ENCODE peak calls at places on chromosome 15, in five cellular contexts. T is fibroblast of lung, F is hepatocyte, R is endothelial cell of umbilical vein, O is mammary epithelial cell. Z is an unnamed sample.
A peak's percentile ranks its signal among the peaks of the same experiment; 100 is the strongest.

GRCh38 chr15:93477188-93477587 is 388.2 kb upstream of the RGMA start:
- DNase-seq in F (no peak), O (no peak), T (no peak), R (no peak), Z (no peak)

GRCh38 chr15:20345401-20345958 is 196.1 kb downstream of the GOLGA6L6 start:
- DNase-seq in T (no peak), R (no peak), O (no peak), F (peak; percentile 11), Z (no peak)

GRCh38 chr15:28096720-28097431 is 2.2 kb downstream of the OCA2 start:
- DNase-seq in O (no peak), T (peak; percentile 13), F (peak; percentile 57), R (no peak), Z (no peak)

GRCh38 chr15:58224068-58224467 is 85.9 kb downstream of the AQP9 start:
- DNase-seq in T (peak; percentile 21), F (no peak), O (no peak), R (peak; percentile 38), Z (no peak)

GRCh38 chr15:38930851-38931572 is 366.4 kb upstream of the RASGRP1 start:
- DNase-seq in O (no peak), T (peak; percentile 51), F (no peak), R (no peak), Z (peak; percentile 35)

GRCh38 chr15:66196565-66196964 is 57.0 kb downstream of the MEGF11 start:
- DNase-seq in F (no peak), T (peak; percentile 71), R (no peak), O (peak; percentile 96), Z (peak; percentile 68)

GRCh38 chr15:79430901-79431635 is 1.1 kb upstream of the MINAR1 start:
- DNase-seq in O (no peak), R (peak; percentile 6), T (peak; percentile 15), F (no peak), Z (no peak)

GRCh38 chr15:40235201-40235890 is 3.5 kb upstream of the PAK6 start:
- DNase-seq in T (no peak), R (no peak), F (no peak), O (no peak), Z (no peak)

GRCh38 chr15:61112231-61112630 is 116.9 kb downstream of the RORA start:
- DNase-seq in T (no peak), R (no peak), O (no peak), F (no peak), Z (no peak)

GRCh38 chr15:89399390-89400120 is 64.9 kb upstream of the POLG start:
- DNase-seq in F (peak; percentile 48), R (no peak), T (peak; percentile 11), O (no peak), Z (no peak)
- TF ChIP-seq EZH2 in F (peak; percentile 91), R (peak; percentile 85), T (peak; percentile 56), O (peak; percentile 58), Z (peak; percentile 84)

GRCh38 chr15:77853910-77854309 is 221.2 kb upstream of the LINGO1 start:
- DNase-seq in R (no peak), O (no peak), T (no peak), F (no peak), Z (no peak)

GRCh38 chr15:77853008-77853328 is 220.3 kb upstream of the LINGO1 start:
- DNase-seq in F (no peak), R (no peak), O (no peak), T (no peak), Z (no peak)

GRCh38 chr15:77851086-77851485 is 218.4 kb upstream of the LINGO1 start:
- DNase-seq in T (no peak), O (no peak), R (no peak), F (no peak), Z (no peak)

GRCh38 chr15:77851696-77852095 is 219.0 kb upstream of the LINGO1 start:
- DNase-seq in O (no peak), F (peak; percentile 62), R (no peak), T (no peak), Z (no peak)

DNA sequence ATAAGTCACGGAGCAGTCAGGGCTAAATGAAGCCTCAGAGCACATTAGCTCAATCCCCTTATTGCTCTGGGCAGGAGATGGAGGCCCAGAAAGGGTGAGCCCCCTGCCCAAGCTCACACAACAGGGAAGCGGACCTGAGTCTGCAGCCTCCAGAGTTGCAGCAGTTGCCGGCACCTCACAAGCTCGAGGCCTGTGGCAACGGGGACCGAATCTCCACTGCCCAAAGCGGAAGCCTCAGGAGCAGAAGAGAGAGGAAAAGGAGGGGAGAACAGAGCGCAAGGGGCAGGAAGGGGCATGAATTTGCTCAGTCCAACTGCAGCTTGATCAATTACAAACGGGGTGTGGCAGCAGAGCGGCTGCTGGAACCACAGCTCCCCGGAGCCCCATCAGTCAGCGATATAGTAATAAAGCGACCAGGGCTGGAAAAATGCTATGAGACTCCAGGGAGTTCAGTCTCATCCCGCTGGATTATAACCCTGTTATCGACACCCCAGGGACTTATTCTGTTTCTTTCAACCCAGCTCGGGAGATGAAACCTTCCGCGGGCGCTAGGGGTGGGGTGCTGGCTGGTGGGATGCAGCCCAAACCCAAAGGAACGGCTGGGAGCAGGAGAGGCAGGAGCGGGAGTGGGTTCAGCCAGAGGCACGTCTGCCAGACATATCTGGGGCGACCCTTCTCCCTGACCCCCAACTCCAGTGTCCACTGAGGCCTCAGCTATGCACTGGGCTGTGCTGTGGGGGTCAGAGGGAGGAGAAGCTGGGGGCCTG is 219.7 kb upstream of the LINGO1 start:
- DNase-seq in T (no peak), R (no peak), O (no peak), F (no peak), Z (no peak)
- TF ChIP-seq EZH2 in T (no peak), R (no peak), O (peak; percentile 24), F (no peak), Z (peak; percentile 41)

GRCh38 chr15:45116482-45117326 is 2.6 kb downstream of the DUOXA2 start:
- DNase-seq in F (no peak), T (no peak), O (no peak), R (no peak), Z (no peak)
- TF ChIP-seq EZH2 in F (peak; percentile 30), T (peak; percentile 84), O (peak; percentile 94), R (peak; percentile 91), Z (peak; percentile 82)

GRCh38 chr15:67862771-67863441 is 23.1 kb upstream of the RNU6-1 start:
- DNase-seq in R (no peak), O (no peak), T (no peak), F (no peak), Z (no peak)

GRCh38 chr15:67861983-67862382 is 22.1 kb upstream of the RNU6-1 start:
- DNase-seq in T (no peak), R (no peak), F (no peak), O (no peak), Z (no peak)

GRCh38 chr15:67865766-67866165 is 25.9 kb upstream of the RNU6-1 start:
- DNase-seq in R (no peak), F (no peak), T (no peak), O (no peak), Z (no peak)

GRCh38 chr15:67865331-67865730 is 25.5 kb upstream of the RNU6-1 start:
- DNase-seq in R (no peak), T (peak; percentile 41), F (no peak), O (no peak), Z (peak; percentile 23)

DNA sequence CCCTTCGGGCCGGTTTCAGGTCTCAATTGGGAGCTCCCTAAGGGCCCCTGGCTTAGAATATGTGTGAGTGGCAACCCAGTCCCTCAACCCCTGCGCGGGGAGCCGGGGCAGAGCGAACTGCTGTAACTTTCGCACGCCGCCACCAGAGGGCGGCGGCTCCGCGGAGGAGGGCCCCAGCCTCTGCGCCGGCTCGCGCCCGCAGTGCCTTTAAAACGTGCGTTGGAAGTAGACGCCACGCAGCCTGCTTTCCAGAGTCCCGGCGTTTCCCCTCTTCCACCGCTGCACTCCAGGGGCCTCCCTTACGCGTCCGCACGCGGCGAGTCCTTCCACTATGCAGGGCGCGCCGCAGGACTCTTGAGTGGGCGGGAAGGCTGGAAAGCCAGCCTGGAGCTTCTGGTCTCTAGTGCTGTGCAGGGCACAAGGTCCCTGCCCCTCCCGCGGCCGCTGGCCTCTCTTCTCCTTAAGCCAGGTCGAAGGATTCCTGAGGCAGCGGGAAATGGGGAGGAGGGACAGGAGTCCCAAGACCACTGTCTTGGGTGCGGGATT is 23.7 kb upstream of the RNU6-1 start:
- DNase-seq in O (peak; percentile 56), R (peak; percentile 65), T (peak; percentile 73), F (peak; percentile 92), Z (peak; percentile 56)
- TF ChIP-seq EZH2 in O (no peak), R (no peak), T (no peak), F (no peak), Z (no peak)

DNA sequence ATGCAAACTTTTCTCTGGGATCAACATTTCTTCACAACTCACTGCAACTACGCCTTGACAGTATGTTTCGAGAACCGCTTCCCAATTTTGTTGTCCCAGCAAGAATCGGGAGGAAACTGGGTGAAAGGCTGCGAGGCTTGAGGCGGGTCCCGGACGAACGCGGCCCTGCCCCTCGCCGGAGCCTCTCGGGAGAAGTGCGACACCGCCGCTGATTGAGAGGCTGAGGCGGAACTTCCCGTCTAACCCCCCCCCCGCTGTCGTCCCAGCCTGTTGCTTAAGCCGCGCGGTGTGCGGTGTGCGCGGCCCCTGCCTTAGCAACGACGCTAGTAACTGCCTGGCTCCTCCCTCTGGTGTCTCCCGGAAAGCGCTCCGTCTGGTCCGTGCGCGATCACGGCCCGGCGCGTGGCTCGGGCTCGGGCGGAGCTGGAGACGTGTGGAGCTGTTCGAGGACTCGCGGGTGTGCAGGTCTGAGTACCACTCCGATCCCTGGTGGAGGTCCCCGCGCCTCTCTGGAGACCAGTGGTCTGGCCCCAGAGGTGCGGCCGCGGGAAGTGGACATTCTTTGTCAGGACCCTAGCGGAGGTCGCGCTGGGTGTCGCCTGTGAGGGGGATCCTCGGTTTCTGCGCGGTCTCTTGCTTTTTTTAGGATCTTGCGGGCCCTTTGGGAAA is at the start of the genes DTWD1 and FAM227B:
- DNase-seq in F (peak; percentile 98), R (peak; percentile 98), O (peak; percentile 97), T (peak; percentile 99), Z (peak; percentile 98)
- TF ChIP-seq EZH2 in F (no peak), R (no peak), O (no peak), T (no peak), Z (no peak)

DNA sequence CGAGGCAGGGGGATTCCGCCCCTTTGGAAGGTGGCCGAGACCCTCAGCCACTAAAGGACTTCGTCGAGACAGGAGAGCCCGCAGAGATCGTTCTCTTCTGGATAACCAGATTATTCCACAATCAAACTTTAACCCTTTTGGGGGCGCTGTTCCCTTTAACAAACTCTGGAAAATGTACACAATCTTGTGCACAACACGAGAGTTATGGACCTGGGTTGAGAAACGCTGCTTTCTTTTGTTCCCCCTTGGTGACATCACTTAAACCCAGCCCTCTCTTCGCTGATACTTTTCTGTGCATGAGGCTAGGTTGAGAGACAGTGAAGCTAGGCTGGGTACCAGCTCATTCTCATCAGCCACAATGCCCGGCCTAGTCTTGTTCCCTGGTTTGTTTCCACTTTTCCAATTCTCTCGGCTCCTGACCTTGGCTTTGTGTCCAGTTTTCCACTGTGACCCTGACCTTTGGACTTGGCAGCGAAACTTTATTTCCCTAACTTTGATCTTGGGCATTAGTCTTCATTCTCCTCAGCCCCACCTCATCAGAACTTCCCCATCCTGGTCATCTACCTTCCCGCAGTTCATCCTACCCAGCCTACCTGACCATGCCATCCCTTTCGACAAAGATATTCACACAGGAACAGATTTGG is 797 bp upstream of the ADPGK start:
- DNase-seq in R (peak; percentile 87), T (peak; percentile 78), O (peak; percentile 80), F (peak; percentile 85), Z (peak; percentile 74)
- TF ChIP-seq EZH2 in R (no peak), T (no peak), O (no peak), F (no peak), Z (no peak)

Z was measured in astrocyte.